ENCODE peak calls at places on chromosomes 11 and 22, in nine cellular contexts. O, Z, M, L, N, A, W, Y and T are unnamed samples.

GRCh38 chr22:27454807-27455450 is 346.6 kb downstream of the MN1 start:
- DNase-seq in L (no peak), Z (no peak), O (no peak), W (no peak), N (no peak), M (no peak), Y (no peak), A (no peak), T (peak)

GRCh38 chr11:80350541-80350940 is 909.7 kb upstream of the TENM4 start:
- DNase-seq in A (no peak), W (no peak), O (no peak), Z (peak), M (no peak), L (no peak), N (no peak), Y (no peak), T (no peak)

GRCh38 chr11:6817668-6818067 is 18.2 kb upstream of the OR6A2 start:
- DNase-seq in W (no peak), M (no peak), Z (no peak), N (no peak), L (no peak), Y (no peak), A (no peak), O (peak), T (no peak)

GRCh38 chr11:117456027-117456720 is 128.5 kb downstream of the CEP164 start:
- DNase-seq in O (no peak), W (no peak), M (no peak), Y (no peak), A (peak), N (no peak), L (no peak), Z (no peak), T (no peak)

GRCh38 chr22:45502215-45503070 is at the start of gene FBLN1:
- DNase-seq in O (peak), N (peak), W (no peak), Y (no peak), Z (peak), A (peak), M (peak), L (peak), T (peak)

GRCh38 chr11:120056301-120057027 is 81.4 kb downstream of the TRIM29 start:
- DNase-seq in Z (no peak), O (no peak), Y (no peak), L (no peak), N (no peak), W (no peak), M (no peak), A (no peak), T (no peak)

GRCh38 chr22:29450222-29450621 is 11.8 kb downstream of the RFPL1 start:
- DNase-seq in M (no peak), L (no peak), O (no peak), N (no peak), W (no peak), Z (no peak), Y (no peak), A (no peak), T (no peak)

GRCh38 chr11:87597696-87598095 is 560.0 kb downstream of the TMEM135 start:
- DNase-seq in L (no peak), A (no peak), W (no peak), M (no peak), Y (no peak), N (no peak), Z (no peak), O (no peak), T (peak)

GRCh38 chr11:8273281-8273680 is 9.6 kb upstream of the LMO1 start:
- DNase-seq in N (no peak), A (no peak), M (no peak), Y (no peak), L (peak), Z (peak), O (peak), W (no peak), T (peak)

GRCh38 chr22:30810105-30810504 is 115.4 kb downstream of the OSBP2 start:
- DNase-seq in M (no peak), W (no peak), A (no peak), Z (no peak), L (no peak), O (no peak), N (no peak), Y (no peak), T (no peak)

GRCh38 chr11:130527648-130528300 is 79.3 kb downstream of the ADAMTS15 start:
- DNase-seq in W (no peak), Y (no peak), O (no peak), L (no peak), M (no peak), N (no peak), A (no peak), Z (peak), T (peak)

GRCh38 chr11:35171226-35171625 is 32.3 kb downstream of the CD44 start:
- DNase-seq in O (no peak), W (no peak), Z (no peak), M (no peak), A (no peak), Y (no peak), L (no peak), N (no peak), T (no peak)
- H3K27ac ChIP-seq in O (peak), W (no peak), Z (no peak), M (no peak), A (peak), Y (no peak), L (no peak), N (no peak), T (no peak)

GRCh38 chr11:37496196-37496595 is 898.2 kb upstream of the RAG2 start:
- DNase-seq in A (no peak), Y (no peak), M (no peak), W (no peak), N (no peak), L (no peak), O (no peak), Z (peak), T (no peak)
- H3K27ac ChIP-seq in A (no peak), Y (no peak), M (no peak), W (no peak), N (no peak), L (no peak), O (no peak), Z (peak), T (no peak)

DNA sequence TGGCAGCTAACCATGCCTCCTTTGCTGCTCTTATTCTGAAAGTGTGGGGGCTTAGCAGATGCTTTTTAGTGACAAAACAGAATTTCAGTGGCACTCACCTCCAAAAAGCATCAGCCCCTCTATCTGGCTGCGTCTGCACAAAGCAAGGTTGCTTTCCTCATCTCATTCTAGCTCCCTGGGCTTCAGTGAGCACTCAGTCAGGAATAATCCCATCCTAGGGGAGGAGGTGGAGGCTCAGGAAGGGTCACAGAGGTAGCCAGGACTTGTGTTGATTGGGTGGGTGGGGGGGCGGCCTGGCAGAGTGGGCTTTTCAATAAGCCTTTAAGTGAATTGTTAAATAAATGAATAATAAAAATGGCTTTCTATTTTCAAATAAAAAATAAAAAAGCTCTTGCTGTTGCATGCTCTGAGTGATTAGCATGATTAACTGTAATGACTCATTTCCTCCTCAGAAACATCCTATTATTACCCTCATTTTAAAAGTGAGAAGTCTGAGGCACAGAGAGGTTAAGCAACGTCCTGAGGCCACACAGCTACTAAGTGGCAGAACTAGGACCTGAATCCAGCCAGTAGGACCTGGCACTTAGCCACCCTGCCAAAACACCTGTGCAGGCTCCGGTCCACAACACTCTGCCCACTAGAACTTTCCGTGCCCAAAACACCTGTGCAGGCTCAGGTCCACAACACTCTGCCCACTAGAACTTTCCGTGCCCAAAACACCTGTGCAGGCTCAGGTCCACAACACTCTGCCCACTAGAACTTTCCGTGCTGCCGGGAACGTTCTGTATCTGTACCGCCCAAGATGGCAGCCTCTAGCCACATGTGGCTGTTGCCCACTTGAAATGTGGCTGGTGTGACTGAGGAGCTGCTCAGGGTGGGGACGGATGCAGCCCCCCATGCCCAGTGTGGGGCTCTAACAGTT is 5.5 kb downstream of the B3GAT1 start:
- DNase-seq in M (no peak), Y (no peak), L (peak), Z (no peak), O (peak), N (no peak), W (no peak), A (no peak), T (no peak)
- H3K27ac ChIP-seq in M (no peak), Y (no peak), L (no peak), Z (no peak), O (no peak), N (no peak), W (peak), A (no peak), T (no peak)

GRCh38 chr11:17986711-17987220 is 26.1 kb downstream of the SERGEF start:
- DNase-seq in Y (no peak), M (no peak), O (peak), A (no peak), W (no peak), N (no peak), L (no peak), Z (no peak), T (no peak)
- H3K27ac ChIP-seq in Y (no peak), M (peak), O (peak), A (peak), W (no peak), N (no peak), L (peak), Z (no peak), T (no peak)

GRCh38 chr22:49761836-49762235 is 65.8 kb downstream of the BRD1 start:
- DNase-seq in Y (no peak), O (no peak), N (no peak), W (no peak), A (no peak), Z (no peak), M (no peak), L (no peak), T (no peak)
- H3K27ac ChIP-seq in Y (no peak), O (no peak), N (no peak), W (no peak), A (no peak), Z (no peak), M (no peak), L (no peak), T (no peak)

GRCh38 chr22:35306350-35306967 is 6.8 kb downstream of the TOM1 start:
- DNase-seq in L (no peak), A (no peak), W (no peak), Z (no peak), Y (no peak), M (no peak), O (peak), N (no peak), T (no peak)
- H3K27ac ChIP-seq in L (no peak), A (no peak), W (no peak), Z (no peak), Y (peak), M (no peak), O (peak), N (no peak), T (no peak)

DNA sequence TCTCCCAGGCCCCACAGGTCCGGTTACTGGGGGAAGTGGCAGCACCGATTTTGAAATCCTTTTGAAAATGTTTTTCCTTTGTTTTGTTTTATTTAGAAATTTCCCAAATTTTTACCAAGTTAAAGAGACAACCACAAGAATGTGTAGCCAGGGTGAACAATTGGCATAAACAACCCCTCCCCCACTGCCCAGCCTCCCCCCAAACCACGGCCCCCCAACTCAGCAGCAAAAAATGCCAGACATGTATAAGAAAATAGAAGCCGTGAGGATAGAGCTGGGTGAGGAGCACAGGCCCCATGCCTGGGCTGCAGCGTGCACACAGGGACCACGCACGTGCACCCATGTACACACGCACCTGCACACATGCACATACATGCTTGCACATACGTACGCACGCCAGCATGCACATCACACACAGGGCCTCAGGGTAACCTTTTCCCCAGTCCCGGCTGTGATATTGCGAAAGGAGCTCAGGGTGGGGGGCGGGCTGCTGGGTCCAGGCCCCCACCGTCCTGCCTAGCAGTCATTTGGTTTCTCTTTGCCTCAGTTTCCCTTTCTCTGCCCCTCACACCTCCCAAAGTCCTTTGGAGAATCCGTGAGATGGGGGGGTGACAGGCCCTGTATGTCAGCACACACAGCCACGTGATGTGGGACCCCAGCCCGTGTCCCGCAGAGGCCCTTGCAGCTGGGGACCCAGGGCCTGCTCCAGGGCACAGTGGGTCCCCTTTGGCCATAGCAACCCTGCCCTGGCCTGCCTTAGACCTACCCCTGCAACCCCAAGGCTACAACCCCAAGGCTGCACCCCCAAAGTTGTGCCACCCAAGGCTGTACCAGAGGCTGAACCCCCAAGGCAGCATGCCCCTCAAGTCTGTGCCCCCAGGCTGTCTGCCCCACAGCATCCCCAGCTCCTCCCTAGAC is 42.9 kb downstream of the IGF2 start:
- DNase-seq in W (no peak), M (peak), A (no peak), O (peak), Z (no peak), Y (peak), N (no peak), L (no peak), T (peak)
- H3K27ac ChIP-seq in W (no peak), M (peak), A (peak), O (peak), Z (no peak), Y (no peak), N (peak), L (peak), T (peak)

DNA sequence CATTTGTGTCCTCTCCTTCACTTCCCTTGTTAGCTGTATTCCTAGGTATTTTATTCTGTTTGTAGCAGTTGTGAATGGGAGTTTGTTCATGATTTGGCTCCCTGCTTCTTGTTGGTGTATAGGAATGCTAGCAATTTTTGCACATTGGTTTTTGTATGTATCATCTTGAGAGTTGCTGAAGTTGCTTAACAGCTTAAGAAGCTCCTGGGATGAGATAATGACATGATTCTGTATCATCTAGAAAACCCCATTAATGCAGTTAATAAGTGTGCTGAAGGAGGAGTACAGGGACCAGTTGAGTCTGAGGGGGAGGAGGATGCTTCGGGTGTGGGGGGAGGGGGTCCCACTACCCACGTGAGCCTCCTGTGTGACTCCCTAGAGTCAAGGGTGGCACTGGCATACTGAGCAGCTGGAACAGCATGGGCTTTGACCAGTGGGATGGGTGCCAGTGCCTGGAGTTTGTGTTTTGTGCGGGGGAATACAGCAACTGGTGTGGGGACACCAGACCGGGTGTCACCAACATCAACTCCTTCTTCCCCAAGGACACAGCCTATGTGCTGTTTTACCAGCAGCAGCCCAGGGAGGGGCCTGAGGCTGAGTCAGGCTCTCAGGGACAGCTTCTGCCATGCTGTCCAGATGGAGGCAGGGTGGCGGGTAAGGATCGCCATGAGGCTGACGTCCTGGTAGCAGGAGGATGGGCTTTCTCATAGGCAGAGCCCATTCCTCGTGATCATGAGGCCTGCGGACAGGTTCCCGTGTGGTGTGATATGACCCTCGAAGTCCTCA is 24.1 kb downstream of the USP35 start:
- DNase-seq in A (peak), Y (no peak), N (no peak), O (peak), L (no peak), Z (no peak), W (peak), M (no peak), T (peak)
- H3K27ac ChIP-seq in A (peak), Y (no peak), N (no peak), O (peak), L (no peak), Z (no peak), W (peak), M (no peak), T (no peak)